ENCODE peak calls at places on chromosome 12, in five cellular contexts. O is stomach, W is endothelial cell of umbilical vein, A is heart left ventricle, B is body of pancreas. Q is an unnamed sample.

GRCh38 chr12:130504110-130504835 is 166.6 kb downstream of the PIWIL1 start:
- DNase-seq in O (no peak), A (no peak), B (no peak), W (no peak), Q (no peak)

GRCh38 chr12:26046886-26047285 is 78.0 kb downstream of the BHLHE41 start:
- DNase-seq in A (no peak), B (no peak), O (no peak), W (no peak), Q (no peak)

GRCh38 chr12:118746960-118747359 is 234.4 kb upstream of the SRRM4 start:
- DNase-seq in W (no peak), B (no peak), A (no peak), O (no peak), Q (no peak)

GRCh38 chr12:62649412-62650116 is 182.9 kb downstream of the MON2 start:
- DNase-seq in A (no peak), B (no peak), W (no peak), O (no peak), Q (no peak)

GRCh38 chr12:97292588-97292987 is 170.0 kb upstream of the RMST start:
- DNase-seq in O (no peak), A (no peak), B (no peak), W (no peak), Q (no peak)

GRCh38 chr12:103012884-103013283 is 55.4 kb downstream of the ASCL1 start:
- DNase-seq in O (no peak), B (no peak), W (no peak), A (no peak), Q (no peak)

GRCh38 chr12:91133871-91134270 is 22.6 kb upstream of the LUM start:
- DNase-seq in O (no peak), A (no peak), W (no peak), B (no peak), Q (no peak)

GRCh38 chr12:23585156-23585781 is 364.2 kb downstream of the SOX5 start:
- DNase-seq in O (no peak), W (no peak), B (no peak), A (no peak), Q (no peak)

GRCh38 chr12:124326104-124326503 is 31.2 kb downstream of the RFLNA start:
- DNase-seq in O (no peak), B (no peak), W (no peak), A (no peak), Q (no peak)

GRCh38 chr12:98296462-98297079 is 218.8 kb upstream of the TMPO start:
- DNase-seq in B (no peak), O (no peak), W (no peak), A (no peak), Q (no peak)

GRCh38 chr12:121990692-121991603 is 30.7 kb upstream of the BCL7A start:
- DNase-seq in B (no peak), A (no peak), O (no peak), W (no peak), Q (no peak)

GRCh38 chr12:69999561-69999960 is 174.5 kb downstream of the MYRFL start:
- DNase-seq in B (no peak), W (no peak), A (no peak), O (no peak), Q (no peak)

GRCh38 chr12:100984821-100985220 is 190.2 kb downstream of the ANO4 start:
- DNase-seq in A (no peak), O (no peak), B (no peak), W (no peak), Q (no peak)

GRCh38 chr12:88639361-88639760 is 59.1 kb upstream of the KITLG start:
- DNase-seq in O (no peak), W (no peak), A (no peak), B (peak; percentile 8), Q (no peak)

GRCh38 chr12:7369274-7369729 is 65.4 kb downstream of the ACSM4 start:
- DNase-seq in A (peak; percentile 39), W (no peak), O (no peak), B (no peak), Q (no peak)

GRCh38 chr12:115946867-115947695 is 330.4 kb downstream of the MED13L start:
- DNase-seq in A (no peak), O (no peak), B (no peak), W (no peak), Q (no peak)

GRCh38 chr12:89884365-89884915 is 175.8 kb upstream of the ATP2B1 start:
- DNase-seq in O (no peak), W (no peak), A (no peak), B (no peak), Q (no peak)

GRCh38 chr12:6963741-6964446 is 6.6 kb downstream of the PHB2 start:
- DNase-seq in O (no peak), B (peak; percentile 69), A (peak; percentile 20), W (no peak), Q (no peak)

GRCh38 chr12:21766403-21766802 is 8.1 kb downstream of the KCNJ8 start:
- DNase-seq in W (no peak), A (no peak), O (no peak), B (no peak), Q (no peak)

GRCh38 chr12:31231611-31232360 is 94.2 kb downstream of the SINHCAF start:
- DNase-seq in W (no peak), B (no peak), O (no peak), A (no peak), Q (no peak)

GRCh38 chr12:50246873-50247612 is 36.3 kb downstream of the LIMA1 start:
- DNase-seq in A (peak; percentile 81), B (peak; percentile 74), W (peak; percentile 79), O (peak; percentile 80), Q (peak; percentile 73)

GRCh38 chr12:68792952-68793351 is 15.0 kb upstream of the MDM2 start:
- DNase-seq in O (no peak), W (peak; percentile 88), A (no peak), B (no peak), Q (peak; percentile 64)

GRCh38 chr12:74021937-74022336 is 515.7 kb upstream of the ATXN7L3B start:
- DNase-seq in A (no peak), W (peak; percentile 33), O (peak; percentile 48), B (peak; percentile 71), Q (peak; percentile 3)

GRCh38 chr12:106226884-106227640 is 20.8 kb downstream of the CKAP4 start:
- DNase-seq in O (no peak), B (no peak), W (peak; percentile 65), A (peak; percentile 25), Q (peak; percentile 60)

GRCh38 chr12:49028666-49029275 is 10.2 kb upstream of the PRKAG1 start:
- DNase-seq in W (no peak), A (no peak), B (peak; percentile 5), O (no peak), Q (no peak)

GRCh38 chr12:5480218-5480952 is 48.5 kb downstream of the NTF3 start:
- DNase-seq in B (no peak), A (no peak), W (no peak), O (no peak), Q (no peak)

GRCh38 chr12:53380104-53380796 is at the start of gene SP1:
- DNase-seq in O (peak; percentile 94), A (peak; percentile 93), B (peak; percentile 92), W (peak; percentile 88), Q (peak; percentile 78)
- TF ChIP-seq POLR2A in O (no peak), A (peak; percentile 48), B (peak; percentile 32), W (peak; percentile 50), Q (peak; percentile 12)

GRCh38 chr12:40224439-40225291 is at the start of gene LRRK2:
- DNase-seq in O (peak; percentile 65), A (peak; percentile 86), B (peak; percentile 84), W (peak; percentile 55), Q (peak; percentile 36)
- TF ChIP-seq POLR2A in O (no peak), A (peak; percentile 52), B (peak; percentile 88), W (no peak), Q (peak; percentile 34)

GRCh38 chr12:110371408-110372055 is 32.0 kb downstream of the ANAPC7 start:
- DNase-seq in A (no peak), W (no peak), O (no peak), B (no peak), Q (no peak)
- TF ChIP-seq POLR2A in A (no peak), W (no peak), O (no peak), B (no peak), Q (no peak)

GRCh38 chr12:47270782-47271664 is 191.3 kb upstream of the AMIGO2 start:
- DNase-seq in W (no peak), B (no peak), O (no peak), A (no peak), Q (peak; percentile 51)

GRCh38 chr12:47273191-47273626 is 193.4 kb upstream of the AMIGO2 start:
- DNase-seq in A (no peak), O (no peak), W (peak; percentile 33), B (no peak), Q (no peak)

GRCh38 chr12:47274725-47275124 is 195.0 kb upstream of the AMIGO2 start:
- DNase-seq in B (no peak), O (no peak), W (no peak), A (no peak), Q (no peak)

GRCh38 chr12:47271800-47272230 is 192.1 kb upstream of the AMIGO2 start:
- DNase-seq in W (no peak), B (no peak), A (no peak), O (no peak), Q (no peak)

DNA sequence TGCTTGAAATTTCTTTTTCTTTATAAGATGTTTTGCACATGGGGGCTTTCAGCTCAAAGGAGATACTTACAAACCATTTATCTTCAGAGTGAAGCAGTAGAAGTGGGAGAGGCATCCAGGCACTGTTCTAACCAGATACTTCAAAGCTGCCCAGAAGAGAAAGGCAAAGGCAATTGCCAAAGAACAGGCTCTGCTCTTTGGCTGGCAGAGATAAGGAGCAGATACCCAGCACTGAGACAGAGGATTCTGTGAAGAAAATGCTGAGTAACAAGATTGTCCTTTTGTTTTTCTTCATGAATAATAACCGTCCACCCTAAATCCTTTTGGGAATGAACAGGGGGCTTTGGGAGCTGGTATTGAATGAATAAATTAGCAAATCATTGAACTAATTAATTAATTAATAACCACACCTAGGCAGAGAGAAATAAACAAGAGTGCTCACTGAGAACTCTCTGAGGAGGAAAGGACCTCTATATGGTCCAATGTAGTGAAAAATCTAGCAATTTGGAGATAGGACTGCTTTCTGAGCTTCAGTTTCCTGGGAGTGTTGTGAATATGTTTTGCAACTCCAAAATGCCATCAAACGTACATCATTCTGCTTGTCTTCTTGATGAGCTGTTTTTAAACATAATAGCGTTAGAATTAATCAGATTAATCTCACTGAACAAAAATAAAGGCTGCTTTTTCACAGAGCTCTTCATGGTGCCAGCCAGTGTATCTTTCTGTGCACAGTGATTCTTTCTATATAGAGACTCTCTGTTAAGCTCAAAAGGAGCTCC is 192.8 kb upstream of the AMIGO2 start:
- DNase-seq in B (no peak), W (no peak), A (no peak), O (no peak), Q (no peak)
- TF ChIP-seq POLR2A in B (no peak), W (no peak), A (no peak), O (no peak), Q (no peak)

GRCh38 chr12:95790025-95790911 is at the start of gene NTN4:
- DNase-seq in A (peak; percentile 68), O (peak; percentile 69), W (peak; percentile 67), B (peak; percentile 73), Q (no peak)
- TF ChIP-seq POLR2A in A (peak; percentile 41), O (no peak), W (peak; percentile 66), B (peak; percentile 56), Q (peak; percentile 39)

Q was measured in H54.